ENCODE peak calls at places on chromosomes 6 and 20, in seven cellular contexts. R is breast epithelium, P is ovary, O is sigmoid colon, Y is prostate gland, D is RWPE1, A is substantia nigra. N is an unnamed sample.

GRCh38 chr20:5205348-5206210 is 78.8 kb downstream of the CDS2 start:
- DNase-seq in R (peak; percentile 65), P (peak; percentile 68), O (peak; percentile 80), Y (peak; percentile 60), D (peak; percentile 83), A (peak; percentile 34), N (peak; percentile 90)

GRCh38 chr6:32847004-32847403 is 3.2 kb upstream of the PSMB8 start:
- DNase-seq in R (no peak), P (no peak), O (no peak), Y (no peak), D (no peak), A (no peak), N (no peak)

GRCh38 chr6:96917098-96917497 is 7.4 kb upstream of the KLHL32 start:
- DNase-seq in R (no peak), P (no peak), O (no peak), Y (no peak), D (no peak), A (no peak), N (no peak)

GRCh38 chr6:69593706-69594105 is 203.1 kb downstream of the LMBRD1 start:
- DNase-seq in R (no peak), P (no peak), O (no peak), Y (no peak), D (no peak), A (no peak), N (no peak)

GRCh38 chr20:59645761-59646171 is 41.4 kb downstream of the PHACTR3 start:
- DNase-seq in R (no peak), P (no peak), O (peak; percentile 52), Y (no peak), D (no peak), A (no peak), N (peak; percentile 33)

GRCh38 chr20:3218307-3218988 is 9.2 kb downstream of the ITPA start:
- DNase-seq in R (peak; percentile 66), P (peak; percentile 58), O (no peak), Y (peak; percentile 25), D (peak; percentile 71), A (no peak), N (peak; percentile 93)

GRCh38 chr20:44579313-44580090 is 2.9 kb upstream of the PKIG start:
- DNase-seq in R (no peak), P (no peak), O (no peak), Y (no peak), D (no peak), A (no peak), N (no peak)

GRCh38 chr6:105317607-105318533 is 85.0 kb downstream of the PREP start:
- DNase-seq in R (no peak), P (no peak), O (no peak), Y (no peak), D (no peak), A (no peak), N (no peak)

GRCh38 chr6:30167101-30167500 is 3.8 kb downstream of the TRIM15 start:
- DNase-seq in R (no peak), P (no peak), O (no peak), Y (no peak), D (no peak), A (no peak), N (no peak)

GRCh38 chr20:62598761-62599194 is 43.5 kb upstream of the SLCO4A1 start:
- DNase-seq in R (no peak), P (no peak), O (no peak), Y (no peak), D (peak; percentile 95), A (no peak), N (no peak)

GRCh38 chr6:11854418-11855165 is 76.0 kb upstream of the ADTRP start:
- DNase-seq in R (no peak), P (no peak), O (no peak), Y (no peak), D (peak; percentile 60), A (no peak), N (no peak)

GRCh38 chr6:131727467-131727866 is 16.6 kb upstream of the CTAGE9 start:
- DNase-seq in R (no peak), P (no peak), O (no peak), Y (no peak), D (no peak), A (no peak), N (no peak)

DNA sequence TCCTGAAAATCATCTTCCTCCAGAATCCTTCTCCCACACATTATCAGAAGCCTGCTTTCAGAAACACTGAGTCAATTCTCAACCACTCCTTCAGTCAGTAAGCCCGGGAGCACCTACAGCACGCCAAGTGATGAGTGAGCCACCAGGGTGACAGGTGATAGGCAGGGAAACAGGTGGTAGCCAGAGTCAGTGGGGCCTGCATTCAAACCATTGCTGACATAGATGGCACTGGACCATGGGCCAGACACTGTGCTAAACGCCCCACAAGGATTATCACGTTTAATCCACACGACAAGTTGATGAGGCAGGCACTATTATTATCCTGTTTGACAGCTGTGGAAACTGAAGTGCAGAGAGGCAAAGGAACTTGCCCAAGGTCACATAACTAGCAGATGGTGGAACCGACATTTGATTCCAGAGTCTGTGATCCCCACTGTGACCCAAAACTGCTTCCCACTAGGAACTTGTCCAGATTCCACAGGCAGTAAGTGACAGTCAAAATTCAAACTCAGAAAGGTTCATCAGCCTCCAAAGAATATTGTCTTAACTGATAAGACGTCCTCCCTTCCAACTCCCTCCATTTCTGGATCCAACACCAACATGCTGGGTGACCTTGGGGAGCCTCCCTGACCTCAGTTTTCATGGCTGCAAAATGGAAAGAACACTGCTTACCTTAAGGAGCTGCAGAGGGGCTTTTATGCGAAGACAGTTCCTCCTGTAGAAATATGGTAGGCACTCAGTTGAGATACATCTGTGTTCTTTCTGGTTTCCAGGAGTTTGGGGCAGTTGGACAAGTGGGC is 23.9 kb upstream of the TOP1 start:
- DNase-seq in R (no peak), P (no peak), O (no peak), Y (no peak), D (peak; percentile 69), A (no peak), N (no peak)
- H3K27ac ChIP-seq in R (peak overlapping the region; percentile 88), P (peak overlapping the region; percentile 25), O (peak overlapping the region; percentile 55), Y (peak overlapping the region; percentile 77), D (peak overlapping the region; percentile 99), A (no peak overlapping the region), N (peak overlapping the region; percentile 84)

GRCh38 chr6:107144014-107144413 is 28.7 kb upstream of the BEND3 start:
- DNase-seq in R (no peak), P (no peak), O (no peak), Y (no peak), D (no peak), A (no peak), N (no peak)
- H3K27ac ChIP-seq in R (no peak overlapping the region), P (no peak overlapping the region), O (no peak overlapping the region), Y (no peak overlapping the region), D (no peak overlapping the region), A (no peak overlapping the region), N (no peak overlapping the region)

DNA sequence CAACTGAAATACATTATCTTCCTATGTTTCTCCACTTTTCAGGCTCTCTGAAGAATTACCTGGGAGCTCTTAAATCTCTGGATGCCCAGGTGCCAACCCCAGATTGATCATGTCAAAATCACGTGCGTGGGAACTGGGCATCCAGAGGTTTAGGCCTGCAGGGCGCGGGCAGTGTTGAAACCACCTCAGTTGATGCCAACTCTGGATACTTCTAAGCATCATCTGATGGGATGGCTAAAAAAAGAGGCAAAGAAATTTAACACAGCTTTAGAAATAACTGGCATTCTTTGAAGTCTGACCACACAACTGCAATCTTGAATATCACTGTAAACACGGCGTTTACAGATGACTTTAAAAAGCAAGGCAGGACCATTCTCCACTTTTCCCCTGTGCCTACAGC is 41.9 kb downstream of the PTGIS start:
- DNase-seq in R (no peak), P (no peak), O (no peak), Y (no peak), D (no peak), A (no peak), N (no peak)
- H3K27ac ChIP-seq in R (no peak overlapping the region), P (no peak overlapping the region), O (no peak overlapping the region), Y (no peak overlapping the region), D (no peak overlapping the region), A (no peak overlapping the region), N (no peak overlapping the region)

GRCh38 chr6:79869184-79869583 is 78.2 kb downstream of the ELOVL4 start:
- DNase-seq in R (no peak), P (no peak), O (no peak), Y (no peak), D (no peak), A (no peak), N (no peak)

GRCh38 chr6:79872303-79872702 is 75.0 kb downstream of the ELOVL4 start:
- DNase-seq in R (no peak), P (no peak), O (no peak), Y (no peak), D (no peak), A (no peak), N (no peak)

GRCh38 chr6:79872986-79873385 is 74.4 kb downstream of the ELOVL4 start:
- DNase-seq in R (no peak), P (no peak), O (no peak), Y (no peak), D (peak; percentile 63), A (no peak), N (no peak)

GRCh38 chr6:79868098-79868722 is 79.1 kb downstream of the ELOVL4 start:
- DNase-seq in R (no peak), P (no peak), O (no peak), Y (peak; percentile 25), D (peak; percentile 45), A (no peak), N (no peak)

DNA sequence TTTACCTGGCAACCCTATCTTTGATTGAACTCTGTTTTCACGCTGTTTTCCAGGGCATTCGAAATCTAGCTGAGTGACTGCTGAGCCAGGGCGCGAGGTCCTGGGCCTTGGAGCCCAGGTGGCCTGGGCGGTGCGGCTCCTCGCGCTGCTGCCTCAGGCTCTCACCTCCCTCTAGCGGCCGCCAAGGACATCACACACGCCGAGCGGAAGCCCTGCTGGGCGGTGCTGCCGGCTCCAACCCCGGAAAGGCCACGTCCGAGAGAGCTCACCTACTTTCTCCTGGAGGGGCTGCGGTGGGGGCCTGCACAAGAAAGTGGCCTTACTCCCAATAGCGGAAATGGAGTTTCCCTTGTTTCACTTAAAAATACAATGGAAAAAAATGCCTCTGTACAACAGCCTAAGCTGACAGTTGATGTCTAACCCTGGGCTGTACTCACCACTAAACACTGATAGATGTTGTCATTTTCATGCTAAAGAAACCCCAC is 77.7 kb downstream of the ELOVL4 start:
- DNase-seq in R (peak; percentile 80), P (peak; percentile 79), O (peak; percentile 86), Y (peak; percentile 67), D (peak; percentile 81), A (peak; percentile 39), N (peak; percentile 96)
- H3K27ac ChIP-seq in R (no peak overlapping the region), P (no peak overlapping the region), O (no peak overlapping the region), Y (peak overlapping the region; percentile 54), D (no peak overlapping the region), A (no peak overlapping the region), N (no peak overlapping the region)

DNA sequence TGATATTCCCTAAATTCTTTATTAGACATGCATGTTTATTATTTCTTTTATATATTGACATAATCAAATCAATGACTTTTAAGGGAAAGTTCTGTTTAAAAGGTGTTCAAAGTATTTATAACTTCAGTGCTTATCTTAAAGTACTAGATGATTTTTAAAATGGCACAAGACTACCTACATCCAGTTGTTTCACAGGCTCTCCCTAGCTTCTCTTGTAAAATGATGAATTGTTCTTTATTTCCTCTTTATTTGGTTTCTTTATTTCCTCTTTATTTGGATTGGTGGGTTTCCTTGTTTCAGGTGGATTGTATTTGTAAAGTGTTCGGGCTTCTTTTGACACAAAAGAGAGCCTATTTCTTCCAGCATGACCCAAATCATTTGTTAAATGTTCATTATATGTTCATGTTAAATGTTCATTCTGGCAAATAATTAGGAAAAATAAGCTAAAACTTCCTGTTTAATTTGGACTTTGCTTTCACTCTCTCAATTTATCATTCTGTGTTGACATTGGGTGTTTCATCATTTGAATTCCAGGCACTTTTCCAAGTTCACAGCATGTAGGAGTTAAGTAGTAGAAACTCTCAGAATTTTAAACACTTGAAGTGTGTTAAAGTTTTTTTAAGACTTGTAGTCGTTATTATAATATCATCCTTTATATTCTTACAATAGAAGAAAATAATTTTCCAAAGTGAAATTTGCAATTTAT is 24.6 kb downstream of the MLIP start:
- DNase-seq in R (no peak), P (no peak), O (no peak), Y (no peak), D (peak; percentile 23), A (no peak), N (no peak)
- H3K27ac ChIP-seq in R (no peak overlapping the region), P (no peak overlapping the region), O (no peak overlapping the region), Y (no peak overlapping the region), D (no peak overlapping the region), A (no peak overlapping the region), N (no peak overlapping the region)